ENCODE peak calls at places on chromosomes 7 and 10, in four cellular contexts. Z is CD4-positive, CD25-positive, alpha-beta regulatory T cell; S is AG09319; I is SJSA1. J is an unnamed sample.

GRCh38 chr7:102883098-102883860 is 29.5 kb upstream of the LRRC17 start:
- DNase-seq in I (no peak), S (no peak), Z (no peak), J (no peak)

GRCh38 chr10:33157108-33157507 is 177.4 kb downstream of the NRP1 start:
- DNase-seq in I (no peak), S (no peak), Z (no peak), J (no peak)

GRCh38 chr7:50341709-50342108 is 37.2 kb downstream of the IKZF1 start:
- DNase-seq in S (no peak), I (no peak), Z (peak; percentile 71), J (no peak)

GRCh38 chr10:600234-600633 is 89.2 kb downstream of the DIP2C start:
- DNase-seq in I (no peak), Z (no peak), S (no peak), J (no peak)

GRCh38 chr10:125005312-125006187 is 63.6 kb downstream of the ZRANB1 start:
- DNase-seq in S (no peak), Z (no peak), I (no peak), J (no peak)

GRCh38 chr10:113175756-113176651 is 226.0 kb downstream of the TCF7L2 start:
- DNase-seq in S (no peak), Z (no peak), I (no peak), J (no peak)

GRCh38 chr7:132865766-132866531 is 215.9 kb downstream of the CHCHD3 start:
- DNase-seq in Z (no peak), S (peak; percentile 70), I (no peak), J (peak; percentile 71)

GRCh38 chr7:13077466-13077865 is 390.0 kb downstream of the ARL4A start:
- DNase-seq in S (no peak), I (no peak), Z (no peak), J (no peak)

GRCh38 chr7:131164025-131164899 is 163.4 kb upstream of the MKLN1 start:
- DNase-seq in Z (no peak), I (peak; percentile 46), S (peak; percentile 55), J (peak; percentile 58)

GRCh38 chr7:96418600-96418999 is 96.7 kb upstream of the SLC25A13 start:
- DNase-seq in I (no peak), S (no peak), Z (no peak), J (no peak)

GRCh38 chr10:58350619-58351323 is 16.0 kb downstream of the UBE2D1 start:
- DNase-seq in Z (no peak), I (no peak), S (no peak), J (no peak)

GRCh38 chr7:7190142-7190541 is 7.8 kb downstream of the C1GALT1 start:
- DNase-seq in I (no peak), Z (no peak), S (no peak), J (no peak)

GRCh38 chr7:46848944-46849343 is 733.0 kb downstream of the TNS3 start:
- DNase-seq in Z (no peak), I (peak; percentile 57), S (peak; percentile 67), J (no peak)

GRCh38 chr10:77441541-77442175 is 195.9 kb downstream of the KCNMA1 start:
- DNase-seq in S (no peak), I (no peak), Z (no peak), J (no peak)

GRCh38 chr10:98168147-98168546 is 33.7 kb downstream of the R3HCC1L start:
- DNase-seq in Z (no peak), S (no peak), I (no peak), J (no peak)

GRCh38 chr10:48684792-48685651 is at the start of gene WDFY4:
- DNase-seq in S (no peak), I (no peak), Z (no peak), J (no peak)

GRCh38 chr10:125094826-125095225 is 65.5 kb downstream of the CTBP2 start:
- DNase-seq in I (no peak), Z (no peak), S (no peak), J (no peak)

GRCh38 chr10:119654540-119654939 is 3.4 kb downstream of the BAG3 start:
- DNase-seq in S (no peak), I (no peak), Z (no peak), J (no peak)

GRCh38 chr10:127298396-127298795 is 102.0 kb upstream of the INSYN2A start:
- DNase-seq in Z (no peak), S (no peak), I (no peak), J (no peak)

GRCh38 chr10:70296406-70296899 is 12.6 kb upstream of the NPFFR1 start:
- DNase-seq in Z (peak; percentile 8), S (peak; percentile 86), I (peak; percentile 72), J (peak; percentile 62)

GRCh38 chr10:593901-594457 is 95.5 kb downstream of the DIP2C start:
- DNase-seq in S (no peak), Z (no peak), I (no peak), J (no peak)

GRCh38 chr10:43045631-43046287 is 31.1 kb upstream of the RET start:
- DNase-seq in Z (no peak), I (no peak), S (no peak), J (no peak)

GRCh38 chr7:93574646-93575554 is at the start of gene CALCR:
- DNase-seq in Z (no peak), S (no peak), I (no peak), J (no peak)

GRCh38 chr10:113576853-113577252 is 24.0 kb downstream of the HABP2 start:
- DNase-seq in Z (no peak), I (no peak), S (no peak), J (no peak)

GRCh38 chr7:46485481-46486065 is 564.5 kb upstream of the IGFBP3 start:
- DNase-seq in Z (no peak), I (no peak), S (no peak), J (no peak)

GRCh38 chr7:44383566-44383965 is 58.2 kb upstream of the CAMK2B start:
- DNase-seq in Z (no peak), I (peak; percentile 75), S (peak; percentile 16), J (no peak)

GRCh38 chr7:29864668-29865067 is 58.4 kb downstream of the WIPF3 start:
- DNase-seq in S (no peak), Z (no peak), I (no peak), J (no peak)

GRCh38 chr10:112767156-112767555 is 182.9 kb upstream of the TCF7L2 start:
- DNase-seq in S (no peak), I (no peak), Z (no peak), J (no peak)

GRCh38 chr7:33692956-33693355 is 212.4 kb upstream of the BMPER start:
- DNase-seq in Z (no peak), S (no peak), I (no peak), J (peak; percentile 40)

GRCh38 chr10:30818010-30818660 is 188.6 kb upstream of the LYZL2 start:
- DNase-seq in I (no peak), Z (no peak), S (no peak), J (no peak)

GRCh38 chr10:329361-330099 is 194.3 kb downstream of the ZMYND11 start:
- DNase-seq in I (peak; percentile 87), S (peak; percentile 84), Z (peak; percentile 21), J (peak; percentile 89)

GRCh38 chr10:110840225-110840922 is 31.4 kb upstream of the PDCD4 start:
- DNase-seq in I (no peak), Z (no peak), S (no peak), J (no peak)

GRCh38 chr10:124509836-124510535 is 48.4 kb downstream of the LHPP start:
- DNase-seq in Z (no peak), S (no peak), I (no peak), J (no peak)

GRCh38 chr7:17939670-17940301 is 508 bp downstream of the SNX13 start:
- DNase-seq in S (no peak), I (peak; percentile 58), Z (peak; percentile 63), J (peak; percentile 27)

GRCh38 chr10:88598060-88598459 is 11.5 kb downstream of the LIPJ start:
- DNase-seq in S (no peak), I (no peak), Z (no peak), J (no peak)

GRCh38 chr10:87675396-87676376 is 16.0 kb downstream of the PAPSS2 start:
- DNase-seq in S (peak; percentile 57), I (no peak), Z (no peak), J (peak; percentile 58)

GRCh38 chr7:45897042-45897690 is 8.9 kb downstream of the IGFBP1 start:
- DNase-seq in Z (no peak), I (no peak), S (no peak), J (no peak)

GRCh38 chr10:23001901-23002516 is 74.2 kb downstream of the ARMC3 start:
- DNase-seq in S (no peak), Z (no peak), I (no peak), J (no peak)

J was measured in amniotic stem cell.